ENCODE peak calls at places on chromosomes 3 and 15, in seven cellular contexts. One of them, this sample, is unnamed.

GRCh38 chr3:16477501-16477900 is 36.0 kb downstream of the RFTN1 start:
- DNase-seq in psoas muscle: no peak
- DNase-seq in HCT116: no peak
- DNase-seq in mucosa of descending colon: no peak
- DNase-seq in left ventricle myocardium inferior: no peak
- DNase-seq in IMR-90: peak; percentile 49
- DNase-seq in tibial artery: no peak
- DNase-seq in this sample: no peak

GRCh38 chr15:88918738-88919137 is 5.6 kb upstream of the MFGE8 start:
- DNase-seq in psoas muscle: peak; percentile 88
- DNase-seq in HCT116: peak; percentile 90
- DNase-seq in mucosa of descending colon: no peak
- DNase-seq in left ventricle myocardium inferior: peak; percentile 74
- DNase-seq in IMR-90: peak; percentile 99
- DNase-seq in tibial artery: peak; percentile 94
- DNase-seq in this sample: no peak

GRCh38 chr15:40312370-40313158 is 4.8 kb upstream of the PLCB2 start:
- DNase-seq in psoas muscle: no peak
- DNase-seq in HCT116: no peak
- DNase-seq in mucosa of descending colon: no peak
- DNase-seq in left ventricle myocardium inferior: no peak
- DNase-seq in IMR-90: no peak
- DNase-seq in tibial artery: no peak
- DNase-seq in this sample: peak; percentile 43

GRCh38 chr3:129592362-129593150 is 13.9 kb downstream of the PLXND1 start:
- DNase-seq in psoas muscle: peak; percentile 90
- DNase-seq in HCT116: no peak
- DNase-seq in mucosa of descending colon: peak; percentile 80
- DNase-seq in left ventricle myocardium inferior: peak; percentile 85
- DNase-seq in IMR-90: no peak
- DNase-seq in tibial artery: peak; percentile 95
- DNase-seq in this sample: peak; percentile 84

GRCh38 chr3:105970283-105970682 is 101.5 kb upstream of the CBLB start:
- DNase-seq in psoas muscle: no peak
- DNase-seq in HCT116: no peak
- DNase-seq in mucosa of descending colon: no peak
- DNase-seq in left ventricle myocardium inferior: no peak
- DNase-seq in IMR-90: peak; percentile 78
- DNase-seq in tibial artery: peak; percentile 68
- DNase-seq in this sample: no peak

GRCh38 chr3:30934208-30934550 is 39.7 kb upstream of the GADL1 start:
- DNase-seq in psoas muscle: no peak
- DNase-seq in HCT116: peak; percentile 40
- DNase-seq in mucosa of descending colon: no peak
- DNase-seq in left ventricle myocardium inferior: no peak
- DNase-seq in IMR-90: peak; percentile 37
- DNase-seq in tibial artery: no peak
- DNase-seq in this sample: no peak

GRCh38 chr3:98966434-98966833 is 64.9 kb upstream of the DCBLD2 start:
- DNase-seq in psoas muscle: no peak
- DNase-seq in HCT116: peak; percentile 49
- DNase-seq in mucosa of descending colon: no peak
- DNase-seq in left ventricle myocardium inferior: no peak
- DNase-seq in IMR-90: no peak
- DNase-seq in tibial artery: no peak
- DNase-seq in this sample: no peak

GRCh38 chr15:53910236-53910849 is 67.9 kb upstream of the UNC13C start:
- DNase-seq in psoas muscle: no peak
- DNase-seq in HCT116: no peak
- DNase-seq in mucosa of descending colon: no peak
- DNase-seq in left ventricle myocardium inferior: no peak
- DNase-seq in IMR-90: no peak
- DNase-seq in tibial artery: no peak
- DNase-seq in this sample: no peak

GRCh38 chr3:161409069-161409468 is 37.8 kb upstream of the SPTSSB start:
- DNase-seq in psoas muscle: no peak
- DNase-seq in HCT116: peak; percentile 49
- DNase-seq in mucosa of descending colon: no peak
- DNase-seq in left ventricle myocardium inferior: no peak
- DNase-seq in IMR-90: peak; percentile 23
- DNase-seq in tibial artery: no peak
- DNase-seq in this sample: no peak

GRCh38 chr15:55253580-55253979 is 36.0 kb downstream of the RAB27A start:
- DNase-seq in psoas muscle: no peak
- DNase-seq in HCT116: no peak
- DNase-seq in mucosa of descending colon: no peak
- DNase-seq in left ventricle myocardium inferior: no peak
- DNase-seq in IMR-90: peak; percentile 89
- DNase-seq in tibial artery: no peak
- DNase-seq in this sample: no peak

GRCh38 chr15:77384589-77385359 is 35.1 kb downstream of the PEAK1 start:
- DNase-seq in psoas muscle: no peak
- DNase-seq in HCT116: no peak
- DNase-seq in mucosa of descending colon: no peak
- DNase-seq in left ventricle myocardium inferior: no peak
- DNase-seq in IMR-90: no peak
- DNase-seq in tibial artery: no peak
- DNase-seq in this sample: no peak

GRCh38 chr15:83498801-83499200 is 51.7 kb downstream of the SH3GL3 start:
- DNase-seq in psoas muscle: no peak
- DNase-seq in HCT116: no peak
- DNase-seq in mucosa of descending colon: no peak
- DNase-seq in left ventricle myocardium inferior: no peak
- DNase-seq in IMR-90: no peak
- DNase-seq in tibial artery: no peak
- DNase-seq in this sample: no peak

GRCh38 chr15:63402498-63403253 is 21.0 kb upstream of the CA12 start:
- DNase-seq in psoas muscle: no peak
- DNase-seq in HCT116: no peak
- DNase-seq in mucosa of descending colon: no peak
- DNase-seq in left ventricle myocardium inferior: no peak
- DNase-seq in IMR-90: peak; percentile 57
- DNase-seq in tibial artery: no peak
- DNase-seq in this sample: no peak

GRCh38 chr15:33113666-33114483 is 80.6 kb downstream of the FMN1 start:
- DNase-seq in psoas muscle: no peak
- DNase-seq in HCT116: no peak
- DNase-seq in mucosa of descending colon: no peak
- DNase-seq in left ventricle myocardium inferior: no peak
- DNase-seq in IMR-90: no peak
- DNase-seq in tibial artery: no peak
- DNase-seq in this sample: no peak

GRCh38 chr3:129032716-129033115 is 27.9 kb upstream of the GP9 start:
- DNase-seq in psoas muscle: no peak
- DNase-seq in HCT116: no peak
- DNase-seq in mucosa of descending colon: peak; percentile 27
- DNase-seq in left ventricle myocardium inferior: no peak
- DNase-seq in IMR-90: no peak
- DNase-seq in tibial artery: no peak
- DNase-seq in this sample: no peak

GRCh38 chr15:78604420-78604819 is 16.4 kb downstream of the CHRNA3 start:
- DNase-seq in psoas muscle: no peak
- DNase-seq in HCT116: no peak
- DNase-seq in mucosa of descending colon: no peak
- DNase-seq in left ventricle myocardium inferior: no peak
- DNase-seq in IMR-90: no peak
- DNase-seq in tibial artery: no peak
- DNase-seq in this sample: no peak

GRCh38 chr3:13707456-13707855 is 158.5 kb downstream of the FBLN2 start:
- DNase-seq in psoas muscle: no peak
- DNase-seq in HCT116: no peak
- DNase-seq in mucosa of descending colon: no peak
- DNase-seq in left ventricle myocardium inferior: no peak
- DNase-seq in IMR-90: no peak
- DNase-seq in tibial artery: peak; percentile 11
- DNase-seq in this sample: peak; percentile 5

GRCh38 chr3:169886671-169887070 is 16.9 kb upstream of the LRRC31 start:
- DNase-seq in psoas muscle: peak; percentile 71
- DNase-seq in HCT116: no peak
- DNase-seq in mucosa of descending colon: no peak
- DNase-seq in left ventricle myocardium inferior: peak; percentile 77
- DNase-seq in IMR-90: peak; percentile 35
- DNase-seq in tibial artery: peak; percentile 85
- DNase-seq in this sample: peak; percentile 86

GRCh38 chr3:29128004-29128403 is 152.9 kb upstream of the RBMS3 start:
- DNase-seq in psoas muscle: no peak
- DNase-seq in HCT116: no peak
- DNase-seq in mucosa of descending colon: no peak
- DNase-seq in left ventricle myocardium inferior: no peak
- DNase-seq in IMR-90: peak; percentile 49
- DNase-seq in tibial artery: no peak
- DNase-seq in this sample: no peak

GRCh38 chr15:58492661-58493397 is 61.0 kb downstream of the LIPC start:
- DNase-seq in psoas muscle: no peak
- DNase-seq in HCT116: no peak
- DNase-seq in mucosa of descending colon: no peak
- DNase-seq in left ventricle myocardium inferior: no peak
- DNase-seq in IMR-90: peak; percentile 21
- DNase-seq in tibial artery: no peak
- DNase-seq in this sample: no peak

GRCh38 chr3:23113455-23114171 is 89.5 kb upstream of the UBE2E2 start:
- DNase-seq in psoas muscle: no peak
- DNase-seq in HCT116: no peak
- DNase-seq in mucosa of descending colon: no peak
- DNase-seq in left ventricle myocardium inferior: no peak
- DNase-seq in IMR-90: peak; percentile 13
- DNase-seq in tibial artery: peak; percentile 64
- DNase-seq in this sample: no peak

GRCh38 chr3:65356331-65357286 is 668.8 kb upstream of the ADAMTS9 start:
- DNase-seq in psoas muscle: no peak
- DNase-seq in HCT116: no peak
- DNase-seq in mucosa of descending colon: peak; percentile 47
- DNase-seq in left ventricle myocardium inferior: no peak
- DNase-seq in IMR-90: no peak
- DNase-seq in tibial artery: no peak
- DNase-seq in this sample: peak; percentile 64

GRCh38 chr3:171809513-171810277 is 588 bp downstream of the PLD1 start:
- DNase-seq in psoas muscle: peak; percentile 93
- DNase-seq in HCT116: no peak
- DNase-seq in mucosa of descending colon: peak; percentile 89
- DNase-seq in left ventricle myocardium inferior: peak; percentile 90
- DNase-seq in IMR-90: peak; percentile 95
- DNase-seq in tibial artery: peak; percentile 96
- DNase-seq in this sample: peak; percentile 88

GRCh38 chr3:173742491-173742890 is 344.9 kb downstream of the NLGN1 start:
- DNase-seq in psoas muscle: no peak
- DNase-seq in HCT116: no peak
- DNase-seq in mucosa of descending colon: no peak
- DNase-seq in left ventricle myocardium inferior: no peak
- DNase-seq in IMR-90: no peak
- DNase-seq in tibial artery: no peak
- DNase-seq in this sample: no peak

GRCh38 chr15:95252404-95252803 is 1021.0 kb downstream of the MCTP2 start:
- DNase-seq in psoas muscle: no peak
- DNase-seq in HCT116: no peak
- DNase-seq in mucosa of descending colon: no peak
- DNase-seq in left ventricle myocardium inferior: no peak
- DNase-seq in IMR-90: peak; percentile 49
- DNase-seq in tibial artery: no peak
- DNase-seq in this sample: no peak

DNA sequence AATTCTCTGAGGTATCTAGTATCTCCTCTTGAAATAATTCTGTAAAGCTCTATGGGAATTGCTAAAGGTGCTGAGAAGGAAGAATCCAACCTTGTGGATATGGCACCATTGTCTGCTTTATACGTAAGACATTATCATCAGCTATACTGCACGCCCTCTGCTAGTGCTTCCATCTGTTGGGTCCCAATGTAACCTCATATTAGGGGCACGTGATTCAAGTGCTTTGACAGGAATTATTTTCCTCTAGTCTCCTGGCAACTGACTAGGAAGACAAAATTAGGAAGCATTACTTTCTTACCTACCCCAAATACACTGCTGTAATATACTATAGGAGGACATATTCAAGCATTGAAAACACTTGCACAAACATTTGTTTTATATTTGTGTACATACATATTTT is 24.0 kb downstream of the COPS2 start:
- DNase-seq in psoas muscle: no peak
- DNase-seq in HCT116: no peak
- DNase-seq in mucosa of descending colon: no peak
- DNase-seq in left ventricle myocardium inferior: no peak
- DNase-seq in IMR-90: no peak
- DNase-seq in tibial artery: no peak
- DNase-seq in this sample: no peak
- H3K36me3 ChIP-seq in psoas muscle: peaks cover 100% of the 10 kb centered on the region
- H3K36me3 ChIP-seq in HCT116: peaks cover 62% of the 10 kb centered on the region
- H3K36me3 ChIP-seq in mucosa of descending colon: peaks cover 6% of the 10 kb centered on the region
- H3K36me3 ChIP-seq in left ventricle myocardium inferior: peaks cover 96% of the 10 kb centered on the region
- H3K36me3 ChIP-seq in IMR-90: peaks cover 30% of the 10 kb centered on the region
- H3K36me3 ChIP-seq in tibial artery: peaks cover 90% of the 10 kb centered on the region
- H3K36me3 ChIP-seq in this sample: peaks cover 94% of the 10 kb centered on the region

GRCh38 chr15:98647026-98647773 is 1.1 kb upstream of the IGF1R start:
- DNase-seq in psoas muscle: peak; percentile 83
- DNase-seq in HCT116: peak; percentile 22
- DNase-seq in mucosa of descending colon: peak; percentile 82
- DNase-seq in left ventricle myocardium inferior: peak; percentile 77
- DNase-seq in IMR-90: peak; percentile 43
- DNase-seq in tibial artery: peak; percentile 82
- DNase-seq in this sample: peak; percentile 90
- TF ChIP-seq CTCF in psoas muscle: peak; percentile 82
- TF ChIP-seq CTCF in HCT116: no peak
- TF ChIP-seq CTCF in mucosa of descending colon: peak; percentile 73
- TF ChIP-seq CTCF in left ventricle myocardium inferior: peak; percentile 84
- TF ChIP-seq CTCF in IMR-90: peak; percentile 61
- TF ChIP-seq CTCF in tibial artery: peak; percentile 91
- TF ChIP-seq CTCF in this sample: peak; percentile 37

GRCh38 chr3:194245975-194246561 is 105.1 kb downstream of the CPN2 start:
- DNase-seq in psoas muscle: no peak
- DNase-seq in HCT116: no peak
- DNase-seq in mucosa of descending colon: no peak
- DNase-seq in left ventricle myocardium inferior: no peak
- DNase-seq in IMR-90: no peak
- DNase-seq in tibial artery: no peak
- DNase-seq in this sample: no peak
- H3K36me3 ChIP-seq in psoas muscle: no peaks in the 10 kb centered on the region
- H3K36me3 ChIP-seq in HCT116: no peaks in the 10 kb centered on the region
- H3K36me3 ChIP-seq in mucosa of descending colon: no peaks in the 10 kb centered on the region
- H3K36me3 ChIP-seq in left ventricle myocardium inferior: no peaks in the 10 kb centered on the region
- H3K36me3 ChIP-seq in IMR-90: no peaks in the 10 kb centered on the region
- H3K36me3 ChIP-seq in tibial artery: no peaks in the 10 kb centered on the region
- H3K36me3 ChIP-seq in this sample: no peaks in the 10 kb centered on the region

GRCh38 chr15:31480356-31481058 is 153.9 kb downstream of the KLF13 start:
- DNase-seq in psoas muscle: no peak
- DNase-seq in HCT116: no peak
- DNase-seq in mucosa of descending colon: no peak
- DNase-seq in left ventricle myocardium inferior: no peak
- DNase-seq in IMR-90: no peak
- DNase-seq in tibial artery: peak; percentile 45
- DNase-seq in this sample: peak; percentile 43

GRCh38 chr15:31483924-31484368 is 157.3 kb downstream of the KLF13 start:
- DNase-seq in psoas muscle: no peak
- DNase-seq in HCT116: no peak
- DNase-seq in mucosa of descending colon: no peak
- DNase-seq in left ventricle myocardium inferior: no peak
- DNase-seq in IMR-90: no peak
- DNase-seq in tibial artery: peak; percentile 59
- DNase-seq in this sample: peak; percentile 35

GRCh38 chr15:31481157-31481556 is 154.5 kb downstream of the KLF13 start:
- DNase-seq in psoas muscle: no peak
- DNase-seq in HCT116: no peak
- DNase-seq in mucosa of descending colon: no peak
- DNase-seq in left ventricle myocardium inferior: no peak
- DNase-seq in IMR-90: no peak
- DNase-seq in tibial artery: peak; percentile 7
- DNase-seq in this sample: no peak

GRCh38 chr15:31483053-31483923 is 156.7 kb downstream of the KLF13 start:
- DNase-seq in psoas muscle: no peak
- DNase-seq in HCT116: no peak
- DNase-seq in mucosa of descending colon: no peak
- DNase-seq in left ventricle myocardium inferior: no peak
- DNase-seq in IMR-90: no peak
- DNase-seq in tibial artery: peak; percentile 61
- DNase-seq in this sample: peak; percentile 64

GRCh38 chr15:31482122-31482922 is 155.7 kb downstream of the KLF13 start:
- DNase-seq in psoas muscle: no peak
- DNase-seq in HCT116: no peak
- DNase-seq in mucosa of descending colon: no peak
- DNase-seq in left ventricle myocardium inferior: no peak
- DNase-seq in IMR-90: no peak
- DNase-seq in tibial artery: peak; percentile 55
- DNase-seq in this sample: peak; percentile 52
- TF ChIP-seq CTCF in psoas muscle: no peak
- TF ChIP-seq CTCF in HCT116: no peak
- TF ChIP-seq CTCF in mucosa of descending colon: no peak
- TF ChIP-seq CTCF in left ventricle myocardium inferior: no peak
- TF ChIP-seq CTCF in IMR-90: no peak
- TF ChIP-seq CTCF in tibial artery: no peak
- TF ChIP-seq CTCF in this sample: no peak

This sample was measured in upper lobe of right lung.